ENCODE peak calls at places on chromosomes 6 and 20, in seven cellular contexts. One of them, this sample, is unnamed.
A peak's percentile ranks its signal among the peaks of the same experiment; 100 is the strongest.

GRCh38 chr6:80233262-80233661 is 126.8 kb downstream of the BCKDHB start:
- DNase-seq in activated naive CD8-positive, alpha-beta T cell treated with anti-CD3 and anti-CD28 coated beads, Interleukin-2, amount 50 U/mL, for 24 hours: no peak
- DNase-seq in NCI-H1436: no peak
- DNase-seq in T-cell: no peak
- DNase-seq in mesenchymal stem cell: no peak
- DNase-seq in activated CD4-positive, CD25-positive, alpha-beta regulatory T cell treated with anti-CD3 and anti-CD28 coated beads, Interleukin-2, amount 50 U/mL, for 16 hours: no peak
- DNase-seq in LoVo: no peak
- DNase-seq in this sample: no peak

GRCh38 chr6:159728552-159728951 is 1.2 kb downstream of the WTAP start:
- DNase-seq in activated naive CD8-positive, alpha-beta T cell treated with anti-CD3 and anti-CD28 coated beads, Interleukin-2, amount 50 U/mL, for 24 hours: no peak
- DNase-seq in NCI-H1436: no peak
- DNase-seq in T-cell: no peak
- DNase-seq in mesenchymal stem cell: peak; percentile 27
- DNase-seq in activated CD4-positive, CD25-positive, alpha-beta regulatory T cell treated with anti-CD3 and anti-CD28 coated beads, Interleukin-2, amount 50 U/mL, for 16 hours: no peak
- DNase-seq in LoVo: no peak
- DNase-seq in this sample: no peak

GRCh38 chr6:98581725-98582124 is 252.6 kb upstream of the POU3F2 start:
- DNase-seq in activated naive CD8-positive, alpha-beta T cell treated with anti-CD3 and anti-CD28 coated beads, Interleukin-2, amount 50 U/mL, for 24 hours: no peak
- DNase-seq in NCI-H1436: no peak
- DNase-seq in T-cell: no peak
- DNase-seq in mesenchymal stem cell: no peak
- DNase-seq in activated CD4-positive, CD25-positive, alpha-beta regulatory T cell treated with anti-CD3 and anti-CD28 coated beads, Interleukin-2, amount 50 U/mL, for 16 hours: no peak
- DNase-seq in LoVo: no peak
- DNase-seq in this sample: no peak

GRCh38 chr20:10565922-10566897 is 107.6 kb downstream of the JAG1 start:
- DNase-seq in activated naive CD8-positive, alpha-beta T cell treated with anti-CD3 and anti-CD28 coated beads, Interleukin-2, amount 50 U/mL, for 24 hours: no peak
- DNase-seq in NCI-H1436: no peak
- DNase-seq in T-cell: no peak
- DNase-seq in mesenchymal stem cell: no peak
- DNase-seq in activated CD4-positive, CD25-positive, alpha-beta regulatory T cell treated with anti-CD3 and anti-CD28 coated beads, Interleukin-2, amount 50 U/mL, for 16 hours: no peak
- DNase-seq in LoVo: peak; percentile 73
- DNase-seq in this sample: no peak

GRCh38 chr6:134936927-134937326 is 13.0 kb downstream of the ALDH8A1 start:
- DNase-seq in activated naive CD8-positive, alpha-beta T cell treated with anti-CD3 and anti-CD28 coated beads, Interleukin-2, amount 50 U/mL, for 24 hours: no peak
- DNase-seq in NCI-H1436: no peak
- DNase-seq in T-cell: no peak
- DNase-seq in mesenchymal stem cell: peak; percentile 30
- DNase-seq in activated CD4-positive, CD25-positive, alpha-beta regulatory T cell treated with anti-CD3 and anti-CD28 coated beads, Interleukin-2, amount 50 U/mL, for 16 hours: no peak
- DNase-seq in LoVo: no peak
- DNase-seq in this sample: no peak

GRCh38 chr6:17167327-17167979 is 65.6 kb downstream of the STMND1 start:
- DNase-seq in activated naive CD8-positive, alpha-beta T cell treated with anti-CD3 and anti-CD28 coated beads, Interleukin-2, amount 50 U/mL, for 24 hours: no peak
- DNase-seq in NCI-H1436: peak; percentile 67
- DNase-seq in T-cell: no peak
- DNase-seq in mesenchymal stem cell: peak; percentile 59
- DNase-seq in activated CD4-positive, CD25-positive, alpha-beta regulatory T cell treated with anti-CD3 and anti-CD28 coated beads, Interleukin-2, amount 50 U/mL, for 16 hours: no peak
- DNase-seq in LoVo: peak; percentile 26
- DNase-seq in this sample: no peak

GRCh38 chr6:80725156-80725930 is 618.9 kb downstream of the BCKDHB start:
- DNase-seq in activated naive CD8-positive, alpha-beta T cell treated with anti-CD3 and anti-CD28 coated beads, Interleukin-2, amount 50 U/mL, for 24 hours: no peak
- DNase-seq in NCI-H1436: no peak
- DNase-seq in T-cell: no peak
- DNase-seq in mesenchymal stem cell: peak; percentile 34
- DNase-seq in activated CD4-positive, CD25-positive, alpha-beta regulatory T cell treated with anti-CD3 and anti-CD28 coated beads, Interleukin-2, amount 50 U/mL, for 16 hours: no peak
- DNase-seq in LoVo: no peak
- DNase-seq in this sample: no peak

GRCh38 chr6:15504581-15505350 is 158.1 kb downstream of the DTNBP1 start:
- DNase-seq in activated naive CD8-positive, alpha-beta T cell treated with anti-CD3 and anti-CD28 coated beads, Interleukin-2, amount 50 U/mL, for 24 hours: no peak
- DNase-seq in NCI-H1436: no peak
- DNase-seq in T-cell: no peak
- DNase-seq in mesenchymal stem cell: peak; percentile 99
- DNase-seq in activated CD4-positive, CD25-positive, alpha-beta regulatory T cell treated with anti-CD3 and anti-CD28 coated beads, Interleukin-2, amount 50 U/mL, for 16 hours: no peak
- DNase-seq in LoVo: peak; percentile 35
- DNase-seq in this sample: no peak

GRCh38 chr6:169452117-169452868 is 198.6 kb upstream of the THBS2 start:
- DNase-seq in activated naive CD8-positive, alpha-beta T cell treated with anti-CD3 and anti-CD28 coated beads, Interleukin-2, amount 50 U/mL, for 24 hours: no peak
- DNase-seq in NCI-H1436: no peak
- DNase-seq in T-cell: no peak
- DNase-seq in mesenchymal stem cell: no peak
- DNase-seq in activated CD4-positive, CD25-positive, alpha-beta regulatory T cell treated with anti-CD3 and anti-CD28 coated beads, Interleukin-2, amount 50 U/mL, for 16 hours: no peak
- DNase-seq in LoVo: peak; percentile 50
- DNase-seq in this sample: no peak

This sample was measured in GF-D8.